ENCODE peak calls at places on chromosome 18, in seven cellular contexts. B is K562, A is HepG2, V is H1, C is HCT116, P is GM12878, I is SK-N-SH. F is an unnamed sample.

GRCh38 chr18:44552706-44553105 is 128.0 kb upstream of the SETBP1 start:
- DNase-seq in B (no peak), A (no peak), V (no peak), C (no peak), P (no peak), I (no peak), F (no peak)

GRCh38 chr18:905948-906415 is 1.3 kb downstream of the ADCYAP1 start:
- DNase-seq in B (no peak), A (no peak), V (no peak), C (no peak), P (no peak), I (peak; percentile 27), F (no peak)

GRCh38 chr18:62881509-62882016 is 166.2 kb downstream of the PHLPP1 start:
- DNase-seq in B (peak; percentile 40), A (no peak), V (no peak), C (peak; percentile 79), P (no peak), I (no peak), F (peak; percentile 77)

GRCh38 chr18:13720123-13720522 is 6.2 kb downstream of the FAM210A start:
- DNase-seq in B (no peak), A (no peak), V (no peak), C (no peak), P (no peak), I (no peak), F (no peak)

GRCh38 chr18:56459451-56459777 is 179.0 kb downstream of the TXNL1 start:
- DNase-seq in B (no peak), A (no peak), V (no peak), C (no peak), P (no peak), I (no peak), F (peak; percentile 95)

GRCh38 chr18:66682855-66683322 is 79.0 kb upstream of the CDH19 start:
- DNase-seq in B (no peak), A (no peak), V (no peak), C (no peak), P (no peak), I (peak; percentile 52), F (peak; percentile 88)

GRCh38 chr18:13973061-13973460 is 57.7 kb upstream of the MC2R start:
- DNase-seq in B (no peak), A (no peak), V (no peak), C (no peak), P (no peak), I (no peak), F (no peak)

GRCh38 chr18:68925268-68925667 is 127.4 kb downstream of the CCDC102B start:
- DNase-seq in B (no peak), A (peak; percentile 13), V (no peak), C (no peak), P (no peak), I (no peak), F (no peak)

GRCh38 chr18:51195086-51195601 is 2.3 kb downstream of the MEX3C start:
- DNase-seq in B (no peak), A (no peak), V (no peak), C (no peak), P (no peak), I (no peak), F (no peak)

GRCh38 chr18:79522451-79523220 is 126.9 kb downstream of the NFATC1 start:
- DNase-seq in B (no peak), A (no peak), V (peak; percentile 46), C (no peak), P (no peak), I (no peak), F (no peak)

GRCh38 chr18:2050016-2050415 is 521.3 kb downstream of the METTL4 start:
- DNase-seq in B (no peak), A (no peak), V (no peak), C (no peak), P (no peak), I (no peak), F (no peak)

GRCh38 chr18:63147973-63148372 is 171.6 kb downstream of the BCL2 start:
- DNase-seq in B (no peak), A (no peak), V (no peak), C (no peak), P (no peak), I (no peak), F (no peak)

GRCh38 chr18:62876106-62876505 is 160.8 kb downstream of the PHLPP1 start:
- DNase-seq in B (no peak), A (no peak), V (no peak), C (no peak), P (no peak), I (no peak), F (no peak)

GRCh38 chr18:67545681-67546080 is 29.2 kb upstream of the DSEL start:
- DNase-seq in B (no peak), A (no peak), V (no peak), C (no peak), P (no peak), I (no peak), F (no peak)

GRCh38 chr18:54075681-54076080 is 148.8 kb downstream of the MBD2 start:
- DNase-seq in B (no peak), A (no peak), V (no peak), C (no peak), P (no peak), I (no peak), F (no peak)

GRCh38 chr18:49023938-49024341 is 73.2 kb upstream of the SMAD7 start:
- DNase-seq in B (no peak), A (no peak), V (peak; percentile 27), C (no peak), P (no peak), I (no peak), F (no peak)

GRCh38 chr18:48020337-48021250 is 90.1 kb upstream of the SMAD2 start:
- DNase-seq in B (no peak), A (no peak), V (no peak), C (no peak), P (no peak), I (no peak), F (no peak)

GRCh38 chr18:32669549-32670165 is 103.2 kb downstream of the KLHL14 start:
- DNase-seq in B (no peak), A (peak; percentile 9), V (peak; percentile 64), C (no peak), P (no peak), I (peak; percentile 4), F (no peak)

GRCh38 chr18:8828798-8829197 is 123.4 kb downstream of the MTCL1 start:
- DNase-seq in B (no peak), A (no peak), V (no peak), C (no peak), P (no peak), I (no peak), F (no peak)

GRCh38 chr18:21134895-21135294 is 23.3 kb upstream of the ROCK1 start:
- DNase-seq in B (no peak), A (no peak), V (no peak), C (no peak), P (no peak), I (peak; percentile 8), F (peak; percentile 50)

GRCh38 chr18:8139971-8140406 is 469.2 kb upstream of the RAB12 start:
- DNase-seq in B (no peak), A (no peak), V (no peak), C (no peak), P (no peak), I (no peak), F (no peak)

GRCh38 chr18:10194592-10194991 is 259.8 kb upstream of the APCDD1 start:
- DNase-seq in B (no peak), A (no peak), V (no peak), C (no peak), P (no peak), I (no peak), F (no peak)

GRCh38 chr18:76844144-76844543 is 21.8 kb downstream of the ZNF236 start:
- DNase-seq in B (no peak), A (no peak), V (no peak), C (no peak), P (no peak), I (no peak), F (no peak)

DNA sequence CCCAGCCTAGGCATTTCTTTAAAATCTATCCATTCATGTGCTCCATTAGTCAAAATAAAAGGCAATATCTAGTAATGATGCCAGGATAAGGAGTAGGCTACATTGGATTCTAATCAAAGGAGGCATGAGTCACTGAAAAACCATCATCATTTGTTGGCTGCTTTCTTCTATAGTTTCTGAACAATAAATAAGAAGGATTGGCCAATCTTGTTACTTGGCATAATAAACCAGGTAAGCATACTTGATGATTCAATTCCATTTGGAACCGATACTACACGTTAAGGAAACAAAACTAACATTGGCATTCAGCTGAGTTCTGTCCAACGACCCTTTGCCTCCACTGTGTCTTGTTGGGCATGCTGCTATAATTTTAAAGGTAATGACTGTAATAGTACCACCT is 27.2 kb downstream of the ATP8B1 start:
- DNase-seq in B (no peak), A (no peak), V (no peak), C (peak; percentile 49), P (no peak), I (no peak), F (peak; percentile 54)
- TF ChIP-seq POLR2AphosphoS5 in B (no peak), A (no peak), V (no peak), C (no peak), P (no peak), I (no peak), F (no peak)

GRCh38 chr18:37548679-37549289 is 16.8 kb downstream of the CELF4 start:
- DNase-seq in B (no peak), A (no peak), V (no peak), C (no peak), P (no peak), I (peak; percentile 83), F (no peak)

GRCh38 chr18:37550118-37550875 is 15.3 kb downstream of the CELF4 start:
- DNase-seq in B (no peak), A (no peak), V (no peak), C (no peak), P (no peak), I (peak; percentile 54), F (no peak)

GRCh38 chr18:37551846-37552245 is 13.8 kb downstream of the CELF4 start:
- DNase-seq in B (no peak), A (no peak), V (no peak), C (no peak), P (no peak), I (no peak), F (no peak)

GRCh38 chr18:37552296-37552695 is 13.3 kb downstream of the CELF4 start:
- DNase-seq in B (no peak), A (no peak), V (no peak), C (no peak), P (no peak), I (no peak), F (no peak)

DNA sequence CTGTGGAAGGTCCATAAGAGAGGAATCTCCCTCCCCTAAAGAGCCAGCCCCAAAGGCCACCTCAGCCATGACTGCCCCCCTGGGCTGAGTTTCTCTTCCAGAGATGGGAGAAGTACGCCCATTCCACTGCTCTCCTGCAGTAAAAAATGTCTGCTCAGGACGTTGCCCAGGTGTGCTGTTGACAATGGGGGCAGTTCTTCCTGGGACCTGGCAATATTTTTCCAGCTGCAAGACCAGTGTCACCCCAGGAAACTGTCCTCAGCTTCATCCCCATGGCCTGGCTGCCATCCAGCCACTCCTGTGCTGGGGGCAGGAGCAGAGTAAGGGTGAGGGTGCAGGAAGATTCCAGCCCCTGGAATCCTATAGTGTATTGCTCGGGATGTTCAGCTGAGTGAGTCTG is 14.3 kb downstream of the CELF4 start:
- DNase-seq in B (no peak), A (no peak), V (no peak), C (no peak), P (no peak), I (no peak), F (no peak)
- TF ChIP-seq MAX in B (no peak), A (no peak), V (no peak), C (no peak), P (no peak), I (no peak), F (no peak)

GRCh38 chr18:30432349-30432748 is 610.2 kb downstream of the DSC3 start:
- DNase-seq in B (no peak), A (no peak), V (no peak), C (no peak), P (no peak), I (no peak), F (no peak)
- TF ChIP-seq POLR2AphosphoS5 in B (no peak), A (no peak), V (no peak), C (no peak), P (no peak), I (no peak), F (no peak)

GRCh38 chr18:45764000-45764686 is 40.2 kb downstream of the SLC14A1 start:
- DNase-seq in B (no peak), A (no peak), V (no peak), C (no peak), P (no peak), I (no peak), F (peak; percentile 80)
- TF ChIP-seq MAX in B (no peak), A (no peak), V (no peak), C (no peak), P (no peak), I (no peak), F (no peak)